ENCODE peak calls at places on chromosomes 3 and 15, in ten cellular contexts. One of them, this sample, is unnamed.

GRCh38 chr3:102354818-102355515 is 79.8 kb upstream of the ZPLD1 start:
- DNase-seq in AG08396: peak
- DNase-seq in CD4-positive, alpha-beta T cell: no peak
- DNase-seq in cardiac septum: no peak
- DNase-seq in CMK: no peak
- DNase-seq in HAP-1: no peak
- DNase-seq in bronchial epithelial cell: peak
- DNase-seq in transverse colon: no peak
- DNase-seq in T-helper 2 cell: no peak
- DNase-seq in stimulated activated CD4-positive, alpha-beta T cell treated with anti-CD3 and anti-CD28 coated beads, Interleukin-4, amount 100 ng/mL, for 24 hours: no peak
- DNase-seq in this sample: peak

GRCh38 chr15:49675051-49675450 is 54.2 kb downstream of the DTWD1 start:
- DNase-seq in HAP-1: no peak
- DNase-seq in AG08396: peak
- DNase-seq in CD4-positive, alpha-beta T cell: no peak
- DNase-seq in transverse colon: no peak
- DNase-seq in T-helper 2 cell: no peak
- DNase-seq in CMK: no peak
- DNase-seq in stimulated activated CD4-positive, alpha-beta T cell treated with anti-CD3 and anti-CD28 coated beads, Interleukin-4, amount 100 ng/mL, for 24 hours: no peak
- DNase-seq in cardiac septum: no peak
- DNase-seq in bronchial epithelial cell: peak
- DNase-seq in this sample: no peak

GRCh38 chr3:103184772-103185171 is 750.0 kb downstream of the ZPLD1 start:
- DNase-seq in transverse colon: no peak
- DNase-seq in stimulated activated CD4-positive, alpha-beta T cell treated with anti-CD3 and anti-CD28 coated beads, Interleukin-4, amount 100 ng/mL, for 24 hours: no peak
- DNase-seq in CD4-positive, alpha-beta T cell: no peak
- DNase-seq in bronchial epithelial cell: peak
- DNase-seq in CMK: no peak
- DNase-seq in HAP-1: no peak
- DNase-seq in cardiac septum: no peak
- DNase-seq in AG08396: no peak
- DNase-seq in T-helper 2 cell: no peak
- DNase-seq in this sample: no peak

GRCh38 chr15:48330045-48330840 is 986 bp upstream of the DUT start:
- DNase-seq in CD4-positive, alpha-beta T cell: no peak
- DNase-seq in HAP-1: no peak
- DNase-seq in T-helper 2 cell: no peak
- DNase-seq in AG08396: peak
- DNase-seq in CMK: no peak
- DNase-seq in transverse colon: no peak
- DNase-seq in bronchial epithelial cell: peak
- DNase-seq in cardiac septum: no peak
- DNase-seq in stimulated activated CD4-positive, alpha-beta T cell treated with anti-CD3 and anti-CD28 coated beads, Interleukin-4, amount 100 ng/mL, for 24 hours: no peak
- DNase-seq in this sample: no peak

GRCh38 chr15:37016287-37016686 is 84.1 kb downstream of the MEIS2 start:
- DNase-seq in CD4-positive, alpha-beta T cell: no peak
- DNase-seq in cardiac septum: no peak
- DNase-seq in CMK: no peak
- DNase-seq in stimulated activated CD4-positive, alpha-beta T cell treated with anti-CD3 and anti-CD28 coated beads, Interleukin-4, amount 100 ng/mL, for 24 hours: no peak
- DNase-seq in T-helper 2 cell: no peak
- DNase-seq in AG08396: peak
- DNase-seq in transverse colon: peak
- DNase-seq in HAP-1: no peak
- DNase-seq in bronchial epithelial cell: peak
- DNase-seq in this sample: no peak

GRCh38 chr3:185958626-185959025 is 20.8 kb upstream of the TRA2B start:
- DNase-seq in bronchial epithelial cell: peak
- DNase-seq in HAP-1: no peak
- DNase-seq in CMK: no peak
- DNase-seq in AG08396: no peak
- DNase-seq in stimulated activated CD4-positive, alpha-beta T cell treated with anti-CD3 and anti-CD28 coated beads, Interleukin-4, amount 100 ng/mL, for 24 hours: no peak
- DNase-seq in CD4-positive, alpha-beta T cell: no peak
- DNase-seq in transverse colon: no peak
- DNase-seq in cardiac septum: no peak
- DNase-seq in T-helper 2 cell: no peak
- DNase-seq in this sample: no peak

GRCh38 chr3:61617651-61618050 is 56.3 kb downstream of the PTPRG start:
- DNase-seq in cardiac septum: no peak
- DNase-seq in CD4-positive, alpha-beta T cell: no peak
- DNase-seq in CMK: no peak
- DNase-seq in AG08396: no peak
- DNase-seq in transverse colon: no peak
- DNase-seq in bronchial epithelial cell: no peak
- DNase-seq in T-helper 2 cell: no peak
- DNase-seq in stimulated activated CD4-positive, alpha-beta T cell treated with anti-CD3 and anti-CD28 coated beads, Interleukin-4, amount 100 ng/mL, for 24 hours: no peak
- DNase-seq in HAP-1: no peak
- DNase-seq in this sample: no peak

GRCh38 chr3:107630779-107631178 is 108.0 kb downstream of the BBX start:
- DNase-seq in CMK: no peak
- DNase-seq in transverse colon: no peak
- DNase-seq in CD4-positive, alpha-beta T cell: no peak
- DNase-seq in AG08396: no peak
- DNase-seq in bronchial epithelial cell: peak
- DNase-seq in T-helper 2 cell: no peak
- DNase-seq in HAP-1: no peak
- DNase-seq in cardiac septum: no peak
- DNase-seq in stimulated activated CD4-positive, alpha-beta T cell treated with anti-CD3 and anti-CD28 coated beads, Interleukin-4, amount 100 ng/mL, for 24 hours: no peak
- DNase-seq in this sample: no peak

GRCh38 chr3:149342413-149343340 is 9.2 kb upstream of the TM4SF18 start:
- DNase-seq in bronchial epithelial cell: peak
- DNase-seq in CD4-positive, alpha-beta T cell: no peak
- DNase-seq in AG08396: peak
- DNase-seq in stimulated activated CD4-positive, alpha-beta T cell treated with anti-CD3 and anti-CD28 coated beads, Interleukin-4, amount 100 ng/mL, for 24 hours: no peak
- DNase-seq in cardiac septum: no peak
- DNase-seq in HAP-1: peak
- DNase-seq in T-helper 2 cell: no peak
- DNase-seq in transverse colon: no peak
- DNase-seq in CMK: no peak
- DNase-seq in this sample: no peak

GRCh38 chr3:184599143-184599542 is 37.6 kb downstream of the EPHB3 start:
- DNase-seq in stimulated activated CD4-positive, alpha-beta T cell treated with anti-CD3 and anti-CD28 coated beads, Interleukin-4, amount 100 ng/mL, for 24 hours: no peak
- DNase-seq in bronchial epithelial cell: no peak
- DNase-seq in transverse colon: no peak
- DNase-seq in AG08396: no peak
- DNase-seq in cardiac septum: peak
- DNase-seq in T-helper 2 cell: no peak
- DNase-seq in CMK: no peak
- DNase-seq in CD4-positive, alpha-beta T cell: no peak
- DNase-seq in HAP-1: no peak
- DNase-seq in this sample: no peak

GRCh38 chr3:62370112-62371031 is 3.0 kb downstream of the FEZF2 start:
- DNase-seq in CD4-positive, alpha-beta T cell: no peak
- DNase-seq in AG08396: no peak
- DNase-seq in CMK: no peak
- DNase-seq in T-helper 2 cell: peak
- DNase-seq in HAP-1: no peak
- DNase-seq in stimulated activated CD4-positive, alpha-beta T cell treated with anti-CD3 and anti-CD28 coated beads, Interleukin-4, amount 100 ng/mL, for 24 hours: no peak
- DNase-seq in transverse colon: no peak
- DNase-seq in bronchial epithelial cell: no peak
- DNase-seq in cardiac septum: no peak
- DNase-seq in this sample: no peak

GRCh38 chr3:106006001-106006400 is 137.2 kb upstream of the CBLB start:
- DNase-seq in HAP-1: no peak
- DNase-seq in T-helper 2 cell: no peak
- DNase-seq in cardiac septum: no peak
- DNase-seq in CD4-positive, alpha-beta T cell: no peak
- DNase-seq in stimulated activated CD4-positive, alpha-beta T cell treated with anti-CD3 and anti-CD28 coated beads, Interleukin-4, amount 100 ng/mL, for 24 hours: no peak
- DNase-seq in AG08396: peak
- DNase-seq in bronchial epithelial cell: peak
- DNase-seq in CMK: no peak
- DNase-seq in transverse colon: no peak
- DNase-seq in this sample: no peak

GRCh38 chr15:69792823-69793222 is 304.9 kb downstream of the TLE3 start:
- DNase-seq in transverse colon: no peak
- DNase-seq in T-helper 2 cell: no peak
- DNase-seq in bronchial epithelial cell: no peak
- DNase-seq in AG08396: no peak
- DNase-seq in CMK: no peak
- DNase-seq in stimulated activated CD4-positive, alpha-beta T cell treated with anti-CD3 and anti-CD28 coated beads, Interleukin-4, amount 100 ng/mL, for 24 hours: no peak
- DNase-seq in CD4-positive, alpha-beta T cell: no peak
- DNase-seq in HAP-1: no peak
- DNase-seq in cardiac septum: no peak
- DNase-seq in this sample: no peak

GRCh38 chr3:30681276-30682211 is 75.1 kb downstream of the TGFBR2 start:
- DNase-seq in CD4-positive, alpha-beta T cell: no peak
- DNase-seq in HAP-1: no peak
- DNase-seq in CMK: no peak
- DNase-seq in AG08396: no peak
- DNase-seq in stimulated activated CD4-positive, alpha-beta T cell treated with anti-CD3 and anti-CD28 coated beads, Interleukin-4, amount 100 ng/mL, for 24 hours: no peak
- DNase-seq in T-helper 2 cell: no peak
- DNase-seq in bronchial epithelial cell: peak
- DNase-seq in transverse colon: no peak
- DNase-seq in cardiac septum: no peak
- DNase-seq in this sample: peak

GRCh38 chr3:20173844-20174410 is 12.1 kb downstream of the SGO1 start:
- DNase-seq in HAP-1: no peak
- DNase-seq in CD4-positive, alpha-beta T cell: no peak
- DNase-seq in transverse colon: no peak
- DNase-seq in CMK: no peak
- DNase-seq in T-helper 2 cell: no peak
- DNase-seq in AG08396: no peak
- DNase-seq in cardiac septum: no peak
- DNase-seq in stimulated activated CD4-positive, alpha-beta T cell treated with anti-CD3 and anti-CD28 coated beads, Interleukin-4, amount 100 ng/mL, for 24 hours: no peak
- DNase-seq in bronchial epithelial cell: no peak
- DNase-seq in this sample: no peak

GRCh38 chr3:162721736-162722135 is 1225.1 kb downstream of the OTOL1 start:
- DNase-seq in cardiac septum: no peak
- DNase-seq in bronchial epithelial cell: no peak
- DNase-seq in transverse colon: no peak
- DNase-seq in stimulated activated CD4-positive, alpha-beta T cell treated with anti-CD3 and anti-CD28 coated beads, Interleukin-4, amount 100 ng/mL, for 24 hours: no peak
- DNase-seq in CD4-positive, alpha-beta T cell: no peak
- DNase-seq in HAP-1: peak
- DNase-seq in T-helper 2 cell: no peak
- DNase-seq in CMK: no peak
- DNase-seq in AG08396: no peak
- DNase-seq in this sample: no peak

GRCh38 chr3:28576590-28577220 is 228.1 kb upstream of the AZI2 start:
- DNase-seq in CMK: no peak
- DNase-seq in bronchial epithelial cell: no peak
- DNase-seq in transverse colon: no peak
- DNase-seq in stimulated activated CD4-positive, alpha-beta T cell treated with anti-CD3 and anti-CD28 coated beads, Interleukin-4, amount 100 ng/mL, for 24 hours: no peak
- DNase-seq in T-helper 2 cell: no peak
- DNase-seq in HAP-1: no peak
- DNase-seq in CD4-positive, alpha-beta T cell: no peak
- DNase-seq in cardiac septum: no peak
- DNase-seq in AG08396: no peak
- DNase-seq in this sample: no peak

GRCh38 chr15:68706256-68706655 is 114.4 kb downstream of the ANP32A start:
- DNase-seq in CMK: no peak
- DNase-seq in CD4-positive, alpha-beta T cell: no peak
- DNase-seq in transverse colon: no peak
- DNase-seq in HAP-1: no peak
- DNase-seq in stimulated activated CD4-positive, alpha-beta T cell treated with anti-CD3 and anti-CD28 coated beads, Interleukin-4, amount 100 ng/mL, for 24 hours: no peak
- DNase-seq in AG08396: no peak
- DNase-seq in bronchial epithelial cell: peak
- DNase-seq in T-helper 2 cell: no peak
- DNase-seq in cardiac septum: no peak
- DNase-seq in this sample: no peak

GRCh38 chr15:63372018-63372705 is 9.5 kb downstream of the CA12 start:
- DNase-seq in AG08396: peak
- DNase-seq in HAP-1: no peak
- DNase-seq in T-helper 2 cell: no peak
- DNase-seq in cardiac septum: no peak
- DNase-seq in transverse colon: no peak
- DNase-seq in stimulated activated CD4-positive, alpha-beta T cell treated with anti-CD3 and anti-CD28 coated beads, Interleukin-4, amount 100 ng/mL, for 24 hours: peak
- DNase-seq in CD4-positive, alpha-beta T cell: no peak
- DNase-seq in bronchial epithelial cell: peak
- DNase-seq in CMK: no peak
- DNase-seq in this sample: peak

GRCh38 chr3:191235331-191236314 is 36.6 kb downstream of the OSTN start:
- DNase-seq in CD4-positive, alpha-beta T cell: no peak
- DNase-seq in cardiac septum: no peak
- DNase-seq in AG08396: peak
- DNase-seq in transverse colon: no peak
- DNase-seq in T-helper 2 cell: peak
- DNase-seq in stimulated activated CD4-positive, alpha-beta T cell treated with anti-CD3 and anti-CD28 coated beads, Interleukin-4, amount 100 ng/mL, for 24 hours: no peak
- DNase-seq in CMK: no peak
- DNase-seq in bronchial epithelial cell: no peak
- DNase-seq in HAP-1: no peak
- DNase-seq in this sample: no peak

GRCh38 chr15:38504680-38505467 is 50.9 kb downstream of the FAM98B start:
- DNase-seq in HAP-1: no peak
- DNase-seq in stimulated activated CD4-positive, alpha-beta T cell treated with anti-CD3 and anti-CD28 coated beads, Interleukin-4, amount 100 ng/mL, for 24 hours: no peak
- DNase-seq in AG08396: no peak
- DNase-seq in cardiac septum: no peak
- DNase-seq in CD4-positive, alpha-beta T cell: no peak
- DNase-seq in CMK: no peak
- DNase-seq in bronchial epithelial cell: no peak
- DNase-seq in transverse colon: no peak
- DNase-seq in T-helper 2 cell: no peak
- DNase-seq in this sample: no peak

GRCh38 chr15:65285291-65286068 is 1.2 kb downstream of the PARP16 start:
- DNase-seq in bronchial epithelial cell: no peak
- DNase-seq in stimulated activated CD4-positive, alpha-beta T cell treated with anti-CD3 and anti-CD28 coated beads, Interleukin-4, amount 100 ng/mL, for 24 hours: no peak
- DNase-seq in T-helper 2 cell: no peak
- DNase-seq in AG08396: no peak
- DNase-seq in CD4-positive, alpha-beta T cell: no peak
- DNase-seq in HAP-1: no peak
- DNase-seq in transverse colon: no peak
- DNase-seq in CMK: no peak
- DNase-seq in cardiac septum: no peak
- DNase-seq in this sample: no peak

GRCh38 chr3:184716652-184717607 is 5.1 kb upstream of the MAGEF1 start:
- DNase-seq in cardiac septum: no peak
- DNase-seq in T-helper 2 cell: no peak
- DNase-seq in HAP-1: no peak
- DNase-seq in bronchial epithelial cell: peak
- DNase-seq in stimulated activated CD4-positive, alpha-beta T cell treated with anti-CD3 and anti-CD28 coated beads, Interleukin-4, amount 100 ng/mL, for 24 hours: no peak
- DNase-seq in CMK: no peak
- DNase-seq in AG08396: peak
- DNase-seq in transverse colon: no peak
- DNase-seq in CD4-positive, alpha-beta T cell: no peak
- DNase-seq in this sample: peak

GRCh38 chr3:121430816-121431215 is 115.0 kb downstream of the POLQ start:
- DNase-seq in HAP-1: no peak
- DNase-seq in transverse colon: no peak
- DNase-seq in cardiac septum: no peak
- DNase-seq in CMK: no peak
- DNase-seq in stimulated activated CD4-positive, alpha-beta T cell treated with anti-CD3 and anti-CD28 coated beads, Interleukin-4, amount 100 ng/mL, for 24 hours: no peak
- DNase-seq in T-helper 2 cell: no peak
- DNase-seq in CD4-positive, alpha-beta T cell: no peak
- DNase-seq in AG08396: no peak
- DNase-seq in bronchial epithelial cell: no peak
- DNase-seq in this sample: no peak

GRCh38 chr3:97981886-97982285 is 9.7 kb upstream of the RIOX2 start:
- DNase-seq in cardiac septum: no peak
- DNase-seq in HAP-1: no peak
- DNase-seq in AG08396: no peak
- DNase-seq in CD4-positive, alpha-beta T cell: no peak
- DNase-seq in T-helper 2 cell: peak
- DNase-seq in bronchial epithelial cell: no peak
- DNase-seq in transverse colon: no peak
- DNase-seq in stimulated activated CD4-positive, alpha-beta T cell treated with anti-CD3 and anti-CD28 coated beads, Interleukin-4, amount 100 ng/mL, for 24 hours: no peak
- DNase-seq in CMK: no peak
- DNase-seq in this sample: no peak

GRCh38 chr15:29103825-29104565 is 165.6 kb downstream of the NSMCE3 start:
- DNase-seq in CD4-positive, alpha-beta T cell: peak
- DNase-seq in transverse colon: peak
- DNase-seq in AG08396: peak
- DNase-seq in CMK: no peak
- DNase-seq in T-helper 2 cell: peak
- DNase-seq in bronchial epithelial cell: peak
- DNase-seq in HAP-1: no peak
- DNase-seq in stimulated activated CD4-positive, alpha-beta T cell treated with anti-CD3 and anti-CD28 coated beads, Interleukin-4, amount 100 ng/mL, for 24 hours: peak
- DNase-seq in cardiac septum: no peak
- DNase-seq in this sample: peak

GRCh38 chr15:40407343-40407990 is 1.9 kb downstream of the IVD start:
- DNase-seq in stimulated activated CD4-positive, alpha-beta T cell treated with anti-CD3 and anti-CD28 coated beads, Interleukin-4, amount 100 ng/mL, for 24 hours: no peak
- DNase-seq in CD4-positive, alpha-beta T cell: no peak
- DNase-seq in CMK: no peak
- DNase-seq in transverse colon: no peak
- DNase-seq in HAP-1: no peak
- DNase-seq in bronchial epithelial cell: no peak
- DNase-seq in cardiac septum: no peak
- DNase-seq in AG08396: no peak
- DNase-seq in T-helper 2 cell: peak
- DNase-seq in this sample: no peak

GRCh38 chr3:106097817-106098410 is 229.1 kb upstream of the CBLB start:
- DNase-seq in T-helper 2 cell: no peak
- DNase-seq in AG08396: no peak
- DNase-seq in cardiac septum: no peak
- DNase-seq in transverse colon: no peak
- DNase-seq in stimulated activated CD4-positive, alpha-beta T cell treated with anti-CD3 and anti-CD28 coated beads, Interleukin-4, amount 100 ng/mL, for 24 hours: no peak
- DNase-seq in HAP-1: no peak
- DNase-seq in CMK: no peak
- DNase-seq in CD4-positive, alpha-beta T cell: no peak
- DNase-seq in bronchial epithelial cell: no peak
- DNase-seq in this sample: no peak